ENCODE peak calls at places on chromosomes 1 and 21, in five cellular contexts. F, T, Z, P and V are unnamed samples.

GRCh38 chr21:37849703-37850102 is 66.6 kb downstream of the KCNJ6 start:
- DNase-seq in Z (no peak), F (no peak), T (no peak), P (no peak), V (no peak)

GRCh38 chr1:55375617-55376258 is 160.6 kb upstream of the USP24 start:
- DNase-seq in P (peak), F (peak), Z (no peak), T (peak), V (no peak)

GRCh38 chr1:32897082-32898049 is 3.8 kb downstream of the TMEM54 start:
- DNase-seq in Z (no peak), P (no peak), F (no peak), T (no peak), V (no peak)

GRCh38 chr1:96236156-96236739 is 485.3 kb upstream of the PTBP2 start:
- DNase-seq in Z (no peak), F (peak), T (peak), P (peak), V (no peak)

GRCh38 chr1:19160831-19161230 is 49.2 kb downstream of the UBR4 start:
- DNase-seq in F (no peak), Z (no peak), T (no peak), P (no peak), V (no peak)

GRCh38 chr1:232351335-232351734 is 278.6 kb downstream of the SIPA1L2 start:
- DNase-seq in F (no peak), P (no peak), Z (no peak), T (no peak), V (no peak)

GRCh38 chr1:160726498-160727391 is 12.3 kb upstream of the SLAMF7 start:
- DNase-seq in Z (no peak), P (peak), T (peak), F (peak), V (peak)

GRCh38 chr21:31283025-31283424 is 61.0 kb downstream of the TIAM1 start:
- DNase-seq in P (no peak), F (no peak), T (no peak), Z (no peak), V (no peak)

GRCh38 chr1:40926441-40926840 is 53.1 kb upstream of the CTPS1 start:
- DNase-seq in P (no peak), F (no peak), Z (no peak), T (no peak), V (no peak)

GRCh38 chr21:37281993-37282392 is 14.9 kb upstream of the VPS26C start:
- DNase-seq in Z (no peak), P (no peak), F (no peak), T (no peak), V (no peak)

GRCh38 chr1:88595355-88595754 is 88.7 kb upstream of the PKN2 start:
- DNase-seq in Z (peak), P (peak), T (peak), F (peak), V (no peak)

GRCh38 chr1:10251325-10252103 is 41.1 kb downstream of the KIF1B start:
- DNase-seq in Z (no peak), T (no peak), P (no peak), F (no peak), V (no peak)

GRCh38 chr1:109623601-109624161 is 4.0 kb downstream of the AMPD2 start:
- DNase-seq in P (no peak), T (no peak), F (no peak), Z (no peak), V (no peak)

DNA sequence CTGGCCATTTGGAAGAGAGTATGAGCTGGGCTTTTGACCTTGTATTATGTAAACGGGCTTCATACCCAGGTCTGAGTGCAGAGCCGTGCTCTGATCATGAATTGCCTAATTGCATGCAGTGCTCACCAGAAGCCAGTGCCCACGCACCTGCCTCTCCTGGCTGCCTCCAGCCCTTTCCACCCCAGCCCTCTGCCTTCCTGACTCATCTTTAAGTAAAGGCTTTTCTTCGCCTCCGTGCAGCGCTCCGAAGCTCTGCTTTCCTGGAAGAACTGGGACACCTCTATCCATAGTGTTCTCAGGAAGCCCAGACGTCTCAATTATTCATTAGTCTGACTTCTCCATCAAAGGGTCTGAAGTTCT is 413.7 kb downstream of the PTPRU start:
- DNase-seq in T (no peak), P (no peak), Z (no peak), F (no peak), V (no peak)
- TF ChIP-seq HDAC2 in T (no peak), P (no peak), Z (no peak), F (no peak), V (no peak)

GRCh38 chr1:174789399-174789798 is 210.3 kb upstream of the CACYBP start:
- DNase-seq in Z (peak), P (no peak), F (no peak), T (no peak), V (no peak)
- TF ChIP-seq HDAC2 in Z (no peak), P (no peak), F (no peak), T (no peak), V (no peak)

GRCh38 chr1:167518331-167518700 is at the start of gene CD247:
- DNase-seq in P (no peak), T (no peak), F (no peak), Z (no peak), V (peak)
- TF ChIP-seq HDAC2 in P (no peak), T (no peak), F (no peak), Z (no peak), V (no peak)

GRCh38 chr1:11761285-11761684 is 708 bp upstream of the C1orf167 start:
- DNase-seq in P (no peak), F (no peak), T (no peak), Z (no peak), V (no peak)

GRCh38 chr1:11765661-11766428 is 3.9 kb downstream of the C1orf167 start:
- DNase-seq in P (no peak), T (no peak), F (no peak), Z (no peak), V (no peak)

GRCh38 chr1:11764519-11764918 is 2.5 kb downstream of the C1orf167 start:
- DNase-seq in P (no peak), F (no peak), Z (no peak), T (no peak), V (no peak)

GRCh38 chr1:11759791-11760190 is 2.2 kb upstream of the C1orf167 start:
- DNase-seq in Z (no peak), T (no peak), F (no peak), P (no peak), V (no peak)

GRCh38 chr1:11761988-11762406 is at the start of gene C1orf167:
- DNase-seq in Z (no peak), F (no peak), T (peak), P (no peak), V (no peak)
- TF ChIP-seq HDAC2 in Z (no peak), F (no peak), T (no peak), P (no peak), V (no peak)

GRCh38 chr1:39695011-39695410 is 3.8 kb upstream of the HPCAL4 start:
- DNase-seq in Z (no peak), P (no peak), T (no peak), F (no peak), V (no peak)
- TF ChIP-seq HDAC2 in Z (no peak), P (no peak), T (no peak), F (no peak), V (no peak)

GRCh38 chr1:218480137-218480536 is 135.0 kb downstream of the TGFB2 start:
- DNase-seq in Z (no peak), F (peak), T (no peak), P (no peak), V (no peak)
- TF ChIP-seq HDAC2 in Z (no peak), F (no peak), T (no peak), P (no peak), V (no peak)

DNA sequence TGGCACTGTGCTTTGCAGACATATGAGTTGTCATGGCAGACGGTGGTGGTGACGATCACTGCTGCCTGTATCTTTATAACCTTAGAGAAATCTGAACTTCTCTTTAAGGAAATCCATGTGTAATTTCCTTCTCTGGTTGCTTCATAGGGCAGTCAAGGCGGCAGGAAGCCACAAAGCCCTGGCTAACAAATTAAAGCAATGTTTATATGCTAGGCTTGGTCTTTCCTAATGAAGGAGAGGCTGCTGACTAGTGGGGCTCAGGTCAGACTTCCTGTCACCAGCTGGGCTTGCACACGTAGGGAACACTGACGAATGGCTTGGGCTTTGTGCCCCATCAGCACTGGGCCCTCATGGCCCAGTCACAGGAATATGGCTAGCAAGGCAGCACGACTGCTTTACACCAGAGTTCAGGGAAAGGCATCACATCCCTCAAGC is 30.2 kb upstream of the AHCTF1 start:
- DNase-seq in T (no peak), F (no peak), P (no peak), Z (no peak), V (no peak)
- TF ChIP-seq HDAC2 in T (no peak), F (no peak), P (no peak), Z (no peak), V (no peak)

GRCh38 chr1:226981386-226981817 is 41.3 kb downstream of the COQ8A start:
- DNase-seq in T (no peak), F (no peak), P (no peak), Z (no peak), V (no peak)

GRCh38 chr1:226980565-226981385 is 40.7 kb downstream of the COQ8A start:
- DNase-seq in Z (no peak), P (no peak), T (no peak), F (no peak), V (no peak)

GRCh38 chr1:226979517-226980121 is 39.5 kb downstream of the COQ8A start:
- DNase-seq in T (no peak), F (no peak), P (no peak), Z (no peak), V (no peak)

GRCh38 chr1:226979115-226979516 is 39.0 kb downstream of the COQ8A start:
- DNase-seq in P (no peak), F (no peak), Z (no peak), T (no peak), V (no peak)

GRCh38 chr1:226980122-226980551 is 40.0 kb downstream of the COQ8A start:
- DNase-seq in Z (no peak), P (no peak), F (no peak), T (no peak), V (no peak)
- TF ChIP-seq HDAC2 in Z (no peak), P (no peak), F (no peak), T (no peak), V (no peak)

GRCh38 chr1:76038306-76039004 is 36.1 kb upstream of the ST6GALNAC3 start:
- DNase-seq in P (no peak), Z (no peak), T (no peak), F (no peak), V (no peak)
- TF ChIP-seq HDAC2 in P (no peak), Z (no peak), T (no peak), F (no peak), V (no peak)